ENCODE peak calls at places on chromosomes 5 and 9, in four cellular contexts. G, B, A and L are unnamed samples.

GRCh38 chr5:158599132-158599531 is 500.6 kb downstream of the EBF1 start:
- DNase-seq in G (no peak), B (no peak), A (no peak), L (no peak)

GRCh38 chr9:19999491-20000057 is 210.7 kb upstream of the SLC24A2 start:
- DNase-seq in A (no peak), G (no peak), B (no peak), L (no peak)

GRCh38 chr9:20209421-20210340 is 412.6 kb downstream of the MLLT3 start:
- DNase-seq in B (no peak), A (no peak), G (no peak), L (no peak)

GRCh38 chr9:4927043-4927471 is 58.0 kb upstream of the JAK2 start:
- DNase-seq in G (no peak), B (no peak), A (peak; percentile 71), L (no peak)

GRCh38 chr9:74760031-74760700 is 127.6 kb downstream of the TRPM6 start:
- DNase-seq in A (no peak), B (no peak), G (no peak), L (no peak)

GRCh38 chr5:31995011-31995410 is 179.1 kb downstream of the GOLPH3 start:
- DNase-seq in B (no peak), G (no peak), A (no peak), L (no peak)

GRCh38 chr5:135087950-135088349 is 53.9 kb upstream of the PITX1 start:
- DNase-seq in G (no peak), B (no peak), A (no peak), L (peak; percentile 23)

GRCh38 chr9:125829743-125830142 is 82.6 kb downstream of the PBX3 start:
- DNase-seq in G (no peak), A (no peak), B (no peak), L (peak; percentile 81)

GRCh38 chr5:136135536-136135935 is 2.9 kb downstream of the SMAD5 start:
- DNase-seq in A (no peak), G (no peak), B (no peak), L (no peak)

GRCh38 chr5:118557103-118557805 is 431.1 kb downstream of the DTWD2 start:
- DNase-seq in G (no peak), B (no peak), A (no peak), L (no peak)

DNA sequence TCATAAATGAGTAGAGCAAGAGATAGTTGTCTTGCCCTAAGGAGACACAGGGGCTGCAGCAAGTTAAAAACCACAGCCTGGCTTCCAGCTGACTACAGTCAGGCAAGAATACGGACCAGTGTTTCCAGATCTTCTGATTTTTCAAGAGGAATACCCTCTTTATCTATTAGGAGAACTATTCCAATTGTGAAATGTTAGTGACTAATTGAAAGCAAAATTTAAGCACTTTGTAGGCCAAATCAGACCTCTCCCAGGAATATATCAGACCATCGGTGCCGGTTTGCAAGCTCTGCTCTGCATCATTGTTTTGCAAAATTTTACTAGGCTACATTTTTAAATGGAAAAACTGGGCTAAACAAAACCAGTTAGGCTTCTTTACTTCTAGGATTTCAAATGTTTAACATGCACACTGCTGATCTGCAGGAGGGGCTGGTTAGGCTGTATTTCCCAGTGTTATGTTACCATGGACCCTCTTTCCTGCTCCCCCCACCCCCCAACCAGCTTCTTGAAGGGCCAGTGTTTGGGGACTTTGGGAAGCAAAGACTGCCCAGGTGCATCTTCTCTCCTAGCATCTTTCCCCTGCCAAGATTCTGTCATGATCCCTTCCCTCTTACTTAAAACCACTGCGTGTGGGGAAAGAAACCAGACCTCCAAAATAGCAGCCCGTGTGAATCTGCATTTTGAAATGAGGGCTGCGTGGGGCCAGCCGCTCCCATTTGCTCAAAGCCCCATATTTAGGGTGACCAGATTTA is 1.1 kb upstream of the ARSI start:
- DNase-seq in A (no peak), G (no peak), B (no peak), L (no peak)
- TF ChIP-seq POLR2AphosphoS5 in A (no peak), G (no peak), B (no peak), L (no peak)

DNA sequence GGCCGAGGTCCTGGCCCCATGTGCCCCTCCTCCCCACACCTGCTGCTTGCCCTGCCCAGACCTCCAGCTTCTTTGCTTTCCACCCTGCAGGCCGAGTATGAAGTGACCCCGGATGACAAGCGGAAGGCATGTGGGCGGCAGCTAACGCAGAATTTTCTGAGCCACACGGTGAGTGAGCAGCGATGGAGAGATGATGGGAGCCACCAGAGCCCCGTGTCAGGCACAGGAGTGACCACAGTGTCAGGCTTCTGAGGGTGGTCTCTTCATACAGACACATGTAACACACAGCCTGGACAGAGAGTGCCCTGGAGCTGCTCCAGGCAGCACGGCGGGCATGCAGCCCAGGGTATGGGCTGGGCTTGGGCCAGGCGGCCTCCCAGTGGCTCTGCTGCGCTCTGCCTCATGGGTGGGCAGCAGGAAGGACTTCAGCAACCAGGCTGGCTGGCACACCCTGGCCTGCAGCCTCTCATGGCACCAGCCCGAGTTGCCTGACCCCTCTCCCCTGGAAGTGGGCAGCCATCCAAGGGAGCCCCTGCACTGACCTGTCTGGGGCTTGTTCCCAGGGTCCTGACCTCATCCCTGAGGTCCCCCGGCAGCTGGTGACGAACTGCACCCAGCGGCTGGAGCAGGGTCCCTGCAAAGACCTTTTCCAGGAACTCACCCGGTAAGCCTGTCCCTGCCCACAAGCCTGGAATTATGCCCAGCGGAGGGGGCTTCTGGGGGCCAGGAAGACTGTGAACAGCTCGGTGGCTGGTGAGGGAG is 5.8 kb downstream of the GRK6 start:
- DNase-seq in B (no peak), G (no peak), A (no peak), L (peak; percentile 86)
- H3K4me1 ChIP-seq in B (peaks cover 27% of the 10 kb centered on the region), G (peaks cover 10% of the 10 kb centered on the region), A (peaks cover 59% of the 10 kb centered on the region), L (peaks cover 75% of the 10 kb centered on the region)

DNA sequence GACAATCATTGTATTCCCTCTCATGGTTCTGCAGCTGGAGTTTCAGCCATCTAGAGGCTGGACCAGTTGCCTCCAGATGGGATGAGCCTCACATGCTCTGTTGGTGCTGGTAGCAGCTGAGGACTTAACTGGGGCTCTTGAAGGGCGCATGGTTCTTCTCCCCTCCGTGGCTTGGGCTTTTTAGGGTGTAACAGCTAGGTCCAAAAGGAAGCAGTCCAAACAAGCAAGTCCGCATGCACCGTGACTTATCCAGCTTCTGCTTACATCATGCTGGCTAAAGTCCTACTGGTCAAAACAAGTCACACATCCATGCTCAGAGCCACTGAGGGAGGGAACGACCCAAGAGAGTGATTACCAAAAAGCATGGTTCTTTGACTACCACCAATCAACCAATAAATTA is 31.6 kb upstream of the SH3RF2 start:
- DNase-seq in B (no peak), A (no peak), G (no peak), L (no peak)
- H3K27ac ChIP-seq in B (no peak overlapping the region), A (no peak overlapping the region), G (no peak overlapping the region), L (no peak overlapping the region)

GRCh38 chr5:9035346-9035745 is 510.5 kb downstream of the SEMA5A start:
- DNase-seq in G (no peak), A (no peak), B (no peak), L (no peak)
- TF ChIP-seq POLR2AphosphoS5 in G (no peak), A (no peak), B (no peak), L (no peak)

GRCh38 chr9:108836319-108836718 is 19.5 kb downstream of the ACTL7B start:
- DNase-seq in A (no peak), G (no peak), B (no peak), L (no peak)

GRCh38 chr9:108835831-108836230 is 20.0 kb downstream of the ACTL7B start:
- DNase-seq in G (no peak), A (no peak), B (no peak), L (no peak)

GRCh38 chr9:108836771-108837170 is 19.0 kb downstream of the ACTL7B start:
- DNase-seq in B (no peak), G (no peak), A (no peak), L (no peak)

GRCh38 chr9:108837530-108837929 is 18.3 kb downstream of the ACTL7B start:
- DNase-seq in G (no peak), B (no peak), A (no peak), L (no peak)

GRCh38 chr9:108834959-108835696 is 20.7 kb downstream of the ACTL7B start:
- DNase-seq in A (no peak), G (no peak), B (no peak), L (no peak)
- H3K4me1 ChIP-seq in A (no peaks in the 10 kb centered on the region), G (peaks cover 2% of the 10 kb centered on the region), B (no peaks in the 10 kb centered on the region), L (peaks cover 19% of the 10 kb centered on the region)